ENCODE peak calls at places on chromosomes 1 and 21, in five cellular contexts. G is heart right ventricle, L is fibroblast of pulmonary artery, A is A673, K is lower leg skin. P is an unnamed sample.

GRCh38 chr1:10788592-10789006 is 7.8 kb downstream of the CASZ1 start:
- DNase-seq in G (peak), L (no peak), A (no peak), K (no peak), P (no peak)

GRCh38 chr1:112575154-112575804 is 43.7 kb downstream of the ST7L start:
- DNase-seq in G (no peak), L (peak), A (peak), K (no peak), P (peak)

GRCh38 chr1:25758466-25759070 is 41.4 kb upstream of the SELENON start:
- DNase-seq in G (no peak), L (no peak), A (no peak), K (no peak), P (no peak)

GRCh38 chr1:228508253-228508652 is 21.1 kb downstream of the RNF187 start:
- DNase-seq in G (no peak), L (no peak), A (no peak), K (no peak), P (no peak)

GRCh38 chr1:151831605-151832004 is at the start of gene RORC:
- DNase-seq in G (peak), L (no peak), A (no peak), K (no peak), P (no peak)

GRCh38 chr1:47991187-47991586 is 6.0 kb downstream of the TRABD2B start:
- DNase-seq in G (no peak), L (peak), A (peak), K (no peak), P (peak)

GRCh38 chr1:176450526-176450925 is 12.4 kb upstream of the PAPPA2 start:
- DNase-seq in G (no peak), L (no peak), A (no peak), K (no peak), P (no peak)

GRCh38 chr1:7995437-7995836 is 30.7 kb downstream of the ERRFI1 start:
- DNase-seq in G (no peak), L (no peak), A (no peak), K (no peak), P (no peak)

GRCh38 chr1:223486366-223486765 is 93.2 kb downstream of the CCDC185 start:
- DNase-seq in G (no peak), L (no peak), A (no peak), K (no peak), P (no peak)
- TF ChIP-seq CTCF in G (no peak), L (no peak), A (no peak), K (no peak), P (peak)

GRCh38 chr1:46769028-46769740 is 29.7 kb upstream of the CYP4B1 start:
- DNase-seq in G (no peak), L (no peak), A (no peak), K (no peak), P (no peak)

GRCh38 chr1:46770541-46770940 is 28.3 kb upstream of the CYP4B1 start:
- DNase-seq in G (no peak), L (no peak), A (no peak), K (no peak), P (no peak)

GRCh38 chr1:46767649-46768282 is 31.1 kb upstream of the CYP4B1 start:
- DNase-seq in G (peak), L (no peak), A (no peak), K (no peak), P (no peak)

GRCh38 chr1:46764406-46764805 is 34.4 kb upstream of the CYP4B1 start:
- DNase-seq in G (no peak), L (no peak), A (no peak), K (no peak), P (no peak)

DNA sequence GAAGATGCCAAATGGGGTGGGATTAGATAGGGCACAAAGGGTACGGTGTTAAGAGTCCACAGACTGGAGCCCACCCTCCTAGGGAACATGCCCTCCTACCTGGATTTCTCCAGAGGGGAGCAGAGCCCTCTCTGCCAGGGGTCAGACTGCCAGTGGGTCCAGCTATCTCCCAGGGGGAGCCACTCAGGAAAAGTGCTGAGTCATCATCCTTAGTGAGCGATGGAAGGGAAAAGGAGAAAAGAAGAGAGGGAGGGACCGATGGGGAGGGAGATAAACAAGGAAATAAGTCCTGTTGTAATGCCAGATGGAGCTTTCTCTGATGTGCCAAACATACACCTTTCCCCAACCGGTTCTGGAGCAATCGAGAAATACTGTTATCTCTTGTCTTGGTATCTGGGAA is 30.4 kb upstream of the CYP4B1 start:
- DNase-seq in G (no peak), L (no peak), A (no peak), K (no peak), P (no peak)
- H3K4me3 ChIP-seq in G (no peak), L (no peak), A (no peak), K (no peak), P (no peak)

DNA sequence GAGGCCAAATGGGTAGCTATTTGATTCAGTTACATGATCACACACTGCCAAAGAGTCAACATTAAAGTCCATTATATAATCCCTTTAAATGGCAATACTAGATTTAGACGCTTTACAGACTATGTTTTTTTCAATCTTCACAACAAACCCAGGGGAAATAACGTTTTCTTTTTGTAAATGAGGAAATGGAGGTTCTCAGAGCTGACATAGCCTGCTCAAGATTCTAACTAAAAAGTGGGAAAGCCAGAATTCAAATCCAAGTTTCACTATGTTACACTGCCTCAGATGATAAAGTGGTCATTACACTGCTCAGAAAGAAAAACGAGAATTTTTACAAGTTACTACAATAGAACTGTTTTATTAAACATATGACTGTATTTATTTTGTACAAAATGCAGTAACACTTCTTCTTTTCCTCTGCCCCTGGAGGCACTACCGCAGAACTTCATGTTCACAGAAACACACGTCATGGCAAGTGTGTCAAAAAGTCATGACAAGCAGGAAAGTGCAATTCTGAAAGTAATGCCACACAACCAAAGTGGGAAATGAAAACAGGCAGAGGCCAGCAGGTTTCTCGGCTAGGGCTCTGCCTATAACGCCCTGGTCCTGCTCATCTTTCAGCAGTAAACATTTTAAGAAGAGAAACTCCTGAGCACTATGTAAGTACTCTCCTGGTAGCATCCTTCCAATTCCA is 19.0 kb downstream of the THEMIS2 start:
- DNase-seq in G (peak), L (no peak), A (no peak), K (peak), P (no peak)
- TF ChIP-seq CTCF in G (no peak), L (no peak), A (no peak), K (no peak), P (no peak)

DNA sequence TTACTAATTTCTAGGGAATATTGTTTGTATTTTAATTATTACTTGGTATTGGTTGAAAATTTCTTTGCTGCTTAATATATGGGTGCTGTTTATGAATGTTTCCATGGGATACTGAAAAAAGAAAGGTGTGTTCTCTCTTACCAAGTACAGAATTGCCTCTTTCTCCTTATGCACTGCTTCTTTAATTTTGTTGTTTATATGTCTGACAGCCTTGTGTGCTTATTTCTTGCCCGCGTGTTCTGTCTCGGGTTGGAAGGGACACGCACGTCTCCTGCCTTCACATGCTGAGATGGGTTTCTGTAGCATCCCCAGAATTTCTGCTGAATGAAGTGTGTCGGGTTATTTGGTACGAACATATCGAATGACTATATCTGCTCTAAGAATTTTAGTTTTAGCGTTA is 51.1 kb downstream of the AGPAT3 start:
- DNase-seq in G (no peak), L (no peak), A (no peak), K (no peak), P (no peak)
- H3K4me3 ChIP-seq in G (no peak), L (no peak), A (no peak), K (no peak), P (no peak)

DNA sequence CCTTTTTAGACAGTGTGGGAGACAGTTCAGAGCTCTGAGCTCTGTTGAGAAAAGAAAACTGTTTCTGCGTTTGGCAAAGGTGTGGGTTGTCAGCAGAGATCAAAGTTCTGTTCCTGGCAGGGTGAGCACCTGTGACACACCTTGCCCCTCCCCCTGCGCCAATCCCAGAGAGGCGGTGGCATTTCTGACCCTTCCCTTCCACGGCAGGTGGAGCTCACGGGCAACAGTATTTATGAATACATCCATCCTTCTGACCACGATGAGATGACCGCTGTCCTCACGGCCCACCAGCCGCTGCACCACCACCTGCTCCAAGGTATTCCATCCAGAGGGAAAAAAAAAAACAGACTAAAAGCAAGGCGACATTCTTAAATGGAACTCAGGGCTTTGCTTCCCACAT is 20.7 kb downstream of the SIM2 start:
- DNase-seq in G (no peak), L (no peak), A (no peak), K (no peak), P (no peak)
- TF ChIP-seq CTCF in G (no peak), L (no peak), A (no peak), K (no peak), P (no peak)

DNA sequence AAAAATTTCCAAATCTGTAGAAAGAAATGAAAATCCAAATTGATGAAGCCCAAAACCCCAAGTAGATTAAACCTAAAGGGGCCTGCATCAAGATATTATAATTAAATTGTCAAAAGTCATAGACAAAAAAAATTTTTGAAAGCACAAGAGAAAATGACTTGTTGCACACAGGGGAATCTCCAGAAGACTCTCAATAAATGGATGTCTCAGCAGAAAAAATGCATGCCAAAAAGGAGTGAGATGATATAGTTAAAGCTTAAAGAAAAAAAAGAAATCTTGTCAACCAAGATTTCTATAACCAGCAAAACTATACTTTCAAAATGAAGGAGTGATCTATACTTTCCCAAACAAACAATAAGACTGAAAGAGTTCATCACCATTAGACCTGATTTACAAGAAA is 393.2 kb upstream of the SPAG17 start:
- DNase-seq in G (no peak), L (no peak), A (no peak), K (no peak), P (no peak)
- H3K4me3 ChIP-seq in G (no peak), L (no peak), A (no peak), K (no peak), P (no peak)

DNA sequence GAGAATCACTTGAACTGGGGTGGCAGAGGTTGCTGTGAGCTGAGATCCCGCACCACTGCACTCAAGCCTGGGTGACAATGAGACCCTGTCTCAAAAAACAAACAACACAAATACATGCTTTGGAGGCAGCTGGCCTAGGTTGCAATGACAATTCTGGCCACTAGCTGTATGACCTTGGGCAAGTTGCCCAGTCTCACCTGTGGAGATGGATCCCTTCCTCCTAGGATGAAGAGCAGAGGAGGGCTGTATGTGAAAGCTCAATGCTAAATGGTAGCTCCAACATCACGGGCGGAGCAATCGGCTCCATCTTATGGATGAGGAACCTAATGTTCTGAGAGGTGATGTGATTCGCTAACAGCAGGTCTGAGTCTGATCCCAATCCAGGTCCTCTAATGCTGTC is 20.6 kb downstream of the ADORA1 start:
- DNase-seq in G (no peak), L (no peak), A (no peak), K (no peak), P (no peak)
- TF ChIP-seq CTCF in G (peak), L (peak), A (peak), K (no peak), P (peak)